ENCODE peak calls at places on chromosomes 13 and 19, in nine cellular contexts. A is effector CD4-positive, alpha-beta T cell; U is NCI-H1105; Y is body of pancreas; H is non-pigmented ciliary epithelial cell; W is activated T-helper 9 cell treated with anti-CD3 and anti-CD28 coated beads, Interleukin-2, amount 50 U/mL, for 16 hours; F is naive thymus-derived CD8-positive, alpha-beta T cell; V is prostate gland; E is T-helper 2 cell. I is an unnamed sample.

GRCh38 chr19:1264801-1265610 is 4.1 kb upstream of the CIRBP start:
- DNase-seq in A (no peak), U (no peak), Y (peak; percentile 84), H (no peak), W (no peak), F (no peak), V (peak; percentile 23), E (no peak), I (peak; percentile 80)

GRCh38 chr19:49133621-49134454 is 14.5 kb downstream of the PPFIA3 start:
- DNase-seq in A (no peak), U (peak; percentile 74), Y (peak; percentile 69), H (no peak), W (peak; percentile 21), F (no peak), V (peak; percentile 71), E (peak; percentile 38), I (peak; percentile 85)

GRCh38 chr19:5031231-5032100 is 62.6 kb downstream of the KDM4B start:
- DNase-seq in A (peak; percentile 75), U (peak; percentile 65), Y (peak; percentile 84), H (no peak), W (peak; percentile 66), F (peak; percentile 84), V (peak; percentile 79), E (peak; percentile 61), I (peak; percentile 86)

GRCh38 chr19:6063576-6063961 is 46.7 kb downstream of the RFX2 start:
- DNase-seq in A (no peak), U (no peak), Y (no peak), H (no peak), W (no peak), F (no peak), V (no peak), E (no peak), I (no peak)

GRCh38 chr13:96179309-96179708 is 89.4 kb downstream of the HS6ST3 start:
- DNase-seq in A (no peak), U (no peak), Y (no peak), H (no peak), W (no peak), F (no peak), V (no peak), E (no peak), I (no peak)

GRCh38 chr13:109979186-109979585 is 192.8 kb upstream of the IRS2 start:
- DNase-seq in A (no peak), U (no peak), Y (no peak), H (no peak), W (no peak), F (no peak), V (no peak), E (no peak), I (no peak)

GRCh38 chr13:80654638-80655249 is 313.8 kb upstream of the SPRY2 start:
- DNase-seq in A (no peak), U (no peak), Y (no peak), H (no peak), W (no peak), F (no peak), V (no peak), E (no peak), I (no peak)

GRCh38 chr19:12660980-12661379 is 5.6 kb downstream of the MAN2B1 start:
- DNase-seq in A (no peak), U (no peak), Y (no peak), H (no peak), W (no peak), F (no peak), V (no peak), E (no peak), I (no peak)